ENCODE peak calls at places on chromosomes 6 and 20, in four cellular contexts. B is body of pancreas, S is adrenal gland, I is ovary. H is an unnamed sample.

GRCh38 chr6:20664250-20664649 is 130.0 kb downstream of the CDKAL1 start:
- DNase-seq in B (no peak), S (no peak), I (no peak), H (no peak)

GRCh38 chr6:168524644-168525043 is 83.7 kb downstream of the SMOC2 start:
- DNase-seq in B (no peak), S (no peak), I (no peak), H (peak; percentile 71)

GRCh38 chr6:35426074-35426473 is 26.1 kb upstream of the FANCE start:
- DNase-seq in B (no peak), S (no peak), I (no peak), H (no peak)

GRCh38 chr20:53926428-53927028 is 143.9 kb downstream of the BCAS1 start:
- DNase-seq in B (no peak), S (peak; percentile 17), I (no peak), H (no peak)

GRCh38 chr6:89379281-89379680 is 26.8 kb upstream of the UBE2J1 start:
- DNase-seq in B (no peak), S (no peak), I (no peak), H (no peak)

GRCh38 chr6:21780601-21781000 is 187.1 kb downstream of the SOX4 start:
- DNase-seq in B (no peak), S (no peak), I (no peak), H (no peak)

GRCh38 chr6:145044606-145045275 is 690.6 kb downstream of the EPM2A start:
- DNase-seq in B (no peak), S (no peak), I (no peak), H (no peak)

GRCh38 chr6:431504-431903 is 40.0 kb downstream of the IRF4 start:
- DNase-seq in B (no peak), S (no peak), I (no peak), H (no peak)

GRCh38 chr6:35077006-35077712 is 64.0 kb downstream of the TCP11 start:
- DNase-seq in B (no peak), S (no peak), I (no peak), H (no peak)

GRCh38 chr6:157063935-157064322 is 259.4 kb downstream of the TMEM242 start:
- DNase-seq in B (no peak), S (no peak), I (no peak), H (no peak)

GRCh38 chr6:128803911-128804310 is 79.0 kb upstream of the LAMA2 start:
- DNase-seq in B (no peak), S (no peak), I (no peak), H (no peak)

GRCh38 chr6:111625099-111625416 is 19.4 kb upstream of the TRAF3IP2 start:
- DNase-seq in B (no peak), S (no peak), I (no peak), H (peak; percentile 13)

GRCh38 chr20:53080969-53081871 is 109.1 kb downstream of the TSHZ2 start:
- DNase-seq in B (peak; percentile 59), S (peak; percentile 32), I (no peak), H (no peak)

GRCh38 chr20:47013606-47014005 is 119.0 kb downstream of the EYA2 start:
- DNase-seq in B (no peak), S (no peak), I (no peak), H (no peak)

GRCh38 chr6:137903933-137904821 is 37.1 kb downstream of the TNFAIP3 start:
- DNase-seq in B (no peak), S (no peak), I (no peak), H (no peak)

GRCh38 chr20:60473240-60473639 is 515.0 kb downstream of the CDH26 start:
- DNase-seq in B (no peak), S (no peak), I (no peak), H (no peak)

GRCh38 chr20:60113024-60113724 is 155.0 kb downstream of the CDH26 start:
- DNase-seq in B (no peak), S (no peak), I (no peak), H (no peak)

GRCh38 chr20:33437141-33437911 is 6.2 kb downstream of the SNTA1 start:
- DNase-seq in B (peak; percentile 38), S (no peak), I (peak; percentile 72), H (peak; percentile 35)

GRCh38 chr6:11218827-11219826 is 13.3 kb downstream of the NEDD9 start:
- DNase-seq in B (peak; percentile 37), S (peak; percentile 45), I (no peak), H (no peak)

GRCh38 chr6:69881322-69882151 is 15.2 kb downstream of the COL19A1 start:
- DNase-seq in B (no peak), S (no peak), I (no peak), H (no peak)

GRCh38 chr6:53456809-53457208 is 88.1 kb downstream of the GCLC start:
- DNase-seq in B (no peak), S (no peak), I (no peak), H (no peak)

GRCh38 chr6:2244261-2245102 is 923 bp downstream of the GMDS start:
- DNase-seq in B (peak; percentile 51), S (no peak), I (no peak), H (no peak)

GRCh38 chr20:560680-561079 is 17.1 kb upstream of the CSNK2A1 start:
- DNase-seq in B (no peak), S (no peak), I (no peak), H (no peak)

GRCh38 chr6:168088161-168089106 is 9.4 kb upstream of the FRMD1 start:
- DNase-seq in B (no peak), S (peak; percentile 28), I (peak; percentile 83), H (peak; percentile 51)

GRCh38 chr6:1527098-1527497 is 82.6 kb upstream of the FOXC1 start:
- DNase-seq in B (no peak), S (peak; percentile 40), I (peak; percentile 69), H (no peak)

GRCh38 chr20:12835999-12836398 is 172.8 kb upstream of the SPTLC3 start:
- DNase-seq in B (no peak), S (no peak), I (no peak), H (no peak)

GRCh38 chr20:34998331-34998950 is 42.8 kb downstream of the MYH7B start:
- DNase-seq in B (no peak), S (no peak), I (no peak), H (no peak)

GRCh38 chr6:29552512-29553051 is 7.0 kb downstream of the UBD start:
- DNase-seq in B (no peak), S (no peak), I (no peak), H (no peak)

GRCh38 chr20:19668406-19668805 is 89.7 kb upstream of the RIN2 start:
- DNase-seq in B (no peak), S (no peak), I (no peak), H (no peak)

GRCh38 chr6:4176907-4177306 is 41.5 kb upstream of the ECI2 start:
- DNase-seq in B (no peak), S (no peak), I (no peak), H (no peak)

GRCh38 chr6:135722679-135723078 is 128.8 kb upstream of the PDE7B start:
- DNase-seq in B (no peak), S (peak; percentile 43), I (no peak), H (no peak)

GRCh38 chr20:61636531-61637116 is 384.6 kb downstream of the CDH4 start:
- DNase-seq in B (no peak), S (no peak), I (no peak), H (no peak)
- H3K4me3 ChIP-seq in B (no peak overlapping the region), S (no peak overlapping the region), I (no peak overlapping the region), H (no peak overlapping the region)

DNA sequence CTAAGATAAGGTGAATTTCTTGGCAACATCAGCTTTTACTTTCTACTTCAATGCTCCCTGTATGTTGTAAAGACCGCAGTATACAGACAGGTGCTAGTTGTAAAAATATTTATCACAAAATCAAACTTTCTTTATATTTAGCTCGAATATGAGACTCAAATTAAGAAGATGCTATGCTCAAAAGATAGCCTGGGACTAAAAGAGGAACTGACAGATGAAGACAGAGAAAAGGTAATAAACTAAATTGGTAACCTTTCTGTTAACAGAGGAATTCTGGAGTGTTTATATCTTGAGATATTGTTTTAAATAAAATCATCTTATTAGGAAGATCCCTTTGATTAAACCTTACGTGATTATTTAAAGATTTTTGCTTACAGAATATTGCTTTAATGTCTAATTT is 19.5 kb downstream of the KIZ start:
- DNase-seq in B (no peak), S (no peak), I (no peak), H (no peak)
- TF ChIP-seq POLR2A in B (no peak), S (no peak), I (no peak), H (no peak)

GRCh38 chr20:51541189-51542032 is 1.1 kb downstream of the NFATC2 start:
- DNase-seq in B (peak; percentile 86), S (peak; percentile 65), I (peak; percentile 70), H (peak; percentile 72)
- H3K4me3 ChIP-seq in B (no peak overlapping the region), S (no peak overlapping the region), I (no peak overlapping the region), H (no peak overlapping the region)

DNA sequence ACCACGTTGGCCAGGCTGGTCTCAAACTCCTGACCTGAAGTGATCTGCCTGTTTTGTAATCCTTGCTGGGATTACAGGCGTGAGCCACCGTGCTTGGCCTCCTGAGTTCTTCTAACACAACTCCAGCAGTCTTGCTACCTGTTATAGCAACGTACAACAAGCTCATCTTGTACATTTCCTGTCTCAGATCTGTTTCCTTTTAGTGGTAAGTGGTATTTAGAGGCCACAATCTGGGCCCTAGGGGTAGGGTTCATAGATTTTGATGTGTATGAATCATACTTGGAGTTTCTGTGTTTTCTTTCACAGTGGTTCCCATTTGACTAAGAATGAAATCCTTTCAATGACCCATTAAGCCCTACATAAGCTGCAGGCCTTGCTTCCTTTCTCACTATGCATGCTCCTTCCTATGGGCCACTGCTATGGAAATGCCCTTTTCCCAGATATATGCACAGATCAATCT is 27.1 kb upstream of the SYNCRIP start:
- DNase-seq in B (no peak), S (no peak), I (no peak), H (no peak)
- TF ChIP-seq POLR2A in B (no peak), S (no peak), I (no peak), H (no peak)

GRCh38 chr6:41451515-41452163 is 94.5 kb upstream of the FOXP4 start:
- DNase-seq in B (no peak), S (no peak), I (peak; percentile 51), H (peak; percentile 68)
- H3K4me3 ChIP-seq in B (no peak overlapping the region), S (no peak overlapping the region), I (no peak overlapping the region), H (no peak overlapping the region)

DNA sequence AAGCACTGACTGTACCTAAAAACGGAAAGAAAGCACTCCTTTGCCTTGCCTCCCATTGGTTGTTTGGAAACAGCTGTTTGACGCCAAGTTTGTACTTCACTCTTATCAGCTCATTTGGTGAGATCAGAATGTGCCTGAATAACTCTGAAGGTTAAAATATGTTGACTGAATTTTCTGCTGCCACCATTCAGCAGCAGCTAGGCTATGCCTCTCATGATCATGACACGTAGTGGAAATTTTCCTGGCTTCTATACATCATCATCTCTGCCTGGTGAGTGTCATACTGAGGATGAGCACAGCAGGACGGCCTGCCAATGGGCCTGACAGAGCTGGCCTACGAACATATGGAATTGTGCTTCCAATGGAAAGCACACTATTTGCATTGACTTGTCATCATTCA is 704.9 kb upstream of the CITED2 start:
- DNase-seq in B (peak; percentile 52), S (peak; percentile 73), I (peak; percentile 53), H (peak; percentile 22)
- TF ChIP-seq POLR2A in B (peak; percentile 8), S (no peak), I (no peak), H (no peak)

GRCh38 chr20:22584922-22585785 is 782 bp upstream of the FOXA2 start:
- DNase-seq in B (peak; percentile 72), S (no peak), I (no peak), H (no peak)

GRCh38 chr20:22585786-22586493 is 1.6 kb upstream of the FOXA2 start:
- DNase-seq in B (peak; percentile 26), S (no peak), I (no peak), H (no peak)

GRCh38 chr20:22583773-22584629 is at the start of gene FOXA2:
- DNase-seq in B (peak; percentile 92), S (no peak), I (no peak), H (no peak)

GRCh38 chr20:22584630-22584921 is 204 bp upstream of the FOXA2 start:
- DNase-seq in B (peak; percentile 94), S (no peak), I (no peak), H (no peak)

GRCh38 chr20:22586645-22587310 is 2.4 kb upstream of the FOXA2 start:
- DNase-seq in B (peak; percentile 83), S (no peak), I (no peak), H (no peak)
- H3K4me3 ChIP-seq in B (no peak overlapping the region), S (no peak overlapping the region), I (no peak overlapping the region), H (no peak overlapping the region)

H was measured in uterus.